ENCODE peak calls at places on chromosomes 4 and X, in four cellular contexts. R is mesendoderm, J is IMR-90, E is H1. W is an unnamed sample.
A peak's percentile ranks its signal among the peaks of the same experiment; 100 is the strongest.

GRCh38 chrX:33725556-33726232 is 406.4 kb downstream of the FAM47A start:
- DNase-seq in R (peak; percentile 70), J (no peak), E (peak; percentile 39), W (peak; percentile 71)

GRCh38 chrX:9635805-9636204 is 129.8 kb downstream of the GPR143 start:
- DNase-seq in R (no peak), J (peak; percentile 23), E (no peak), W (no peak)

GRCh38 chr4:38610844-38611550 is 53.0 kb upstream of the KLF3 start:
- DNase-seq in R (no peak), J (no peak), E (no peak), W (no peak)

GRCh38 chrX:150164971-150165605 is 198.0 kb upstream of the MAMLD1 start:
- DNase-seq in R (no peak), J (no peak), E (no peak), W (no peak)

GRCh38 chr4:48913346-48913745 is 6.8 kb upstream of the OCIAD2 start:
- DNase-seq in R (no peak), J (peak; percentile 92), E (no peak), W (no peak)

GRCh38 chrX:138485767-138486166 is 225.8 kb downstream of the FGF13 start:
- DNase-seq in R (peak; percentile 43), J (no peak), E (no peak), W (peak; percentile 58)

GRCh38 chrX:13090261-13091110 is 46.1 kb upstream of the FAM9C start:
- DNase-seq in R (no peak), J (peak; percentile 51), E (no peak), W (no peak)

GRCh38 chr4:1792832-1793495 is at the start of gene FGFR3:
- DNase-seq in R (peak; percentile 90), J (no peak), E (peak; percentile 83), W (peak; percentile 86)

GRCh38 chr4:687975-688694 is 816 bp downstream of the SLC49A3 start:
- DNase-seq in R (peak; percentile 52), J (no peak), E (no peak), W (peak; percentile 86)

GRCh38 chr4:162911349-162911748 is 255.3 kb downstream of the NAF1 start:
- DNase-seq in R (no peak), J (no peak), E (no peak), W (no peak)

GRCh38 chr4:128524311-128524710 is 236.7 kb upstream of the PGRMC2 start:
- DNase-seq in R (no peak), J (peak; percentile 65), E (no peak), W (no peak)

DNA sequence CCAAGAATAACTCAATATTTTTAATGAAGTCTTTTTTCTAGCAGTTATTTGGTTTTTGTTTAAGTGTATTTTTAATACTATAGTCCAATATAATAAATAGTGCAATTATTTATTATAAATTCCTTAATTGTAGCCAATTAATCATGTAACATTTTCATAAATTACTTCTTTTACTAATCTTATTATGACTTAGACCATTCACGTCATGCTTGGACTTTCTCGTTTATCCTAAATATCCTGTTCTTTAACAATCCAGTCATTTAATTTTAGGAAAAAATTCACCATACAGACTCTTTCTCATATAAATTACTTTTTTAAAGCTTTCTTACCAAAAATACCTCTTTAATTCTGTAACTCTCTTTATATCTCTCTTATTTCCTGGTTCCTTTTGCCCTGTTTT is 350.1 kb downstream of the AR start:
- DNase-seq in R (peak; percentile 42), J (peak; percentile 3), E (no peak), W (no peak)
- H4K5ac ChIP-seq in R (no peak overlapping the region), J (no peak overlapping the region), E (no peak overlapping the region), W (no peak overlapping the region)

GRCh38 chr4:101067383-101067782 is 279.9 kb downstream of the PPP3CA start:
- DNase-seq in R (no peak), J (no peak), E (no peak), W (no peak)
- H4K5ac ChIP-seq in R (no peak overlapping the region), J (no peak overlapping the region), E (no peak overlapping the region), W (no peak overlapping the region)

GRCh38 chrX:69607616-69608015 is 8.3 kb upstream of the EDA start:
- DNase-seq in R (no peak), J (no peak), E (no peak), W (no peak)
- H4K5ac ChIP-seq in R (no peak overlapping the region), J (no peak overlapping the region), E (no peak overlapping the region), W (no peak overlapping the region)

GRCh38 chrX:19879181-19879580 is 8.2 kb downstream of the SH3KBP1 start:
- DNase-seq in R (no peak), J (no peak), E (no peak), W (no peak)
- H4K5ac ChIP-seq in R (no peak overlapping the region), J (no peak overlapping the region), E (no peak overlapping the region), W (no peak overlapping the region)

DNA sequence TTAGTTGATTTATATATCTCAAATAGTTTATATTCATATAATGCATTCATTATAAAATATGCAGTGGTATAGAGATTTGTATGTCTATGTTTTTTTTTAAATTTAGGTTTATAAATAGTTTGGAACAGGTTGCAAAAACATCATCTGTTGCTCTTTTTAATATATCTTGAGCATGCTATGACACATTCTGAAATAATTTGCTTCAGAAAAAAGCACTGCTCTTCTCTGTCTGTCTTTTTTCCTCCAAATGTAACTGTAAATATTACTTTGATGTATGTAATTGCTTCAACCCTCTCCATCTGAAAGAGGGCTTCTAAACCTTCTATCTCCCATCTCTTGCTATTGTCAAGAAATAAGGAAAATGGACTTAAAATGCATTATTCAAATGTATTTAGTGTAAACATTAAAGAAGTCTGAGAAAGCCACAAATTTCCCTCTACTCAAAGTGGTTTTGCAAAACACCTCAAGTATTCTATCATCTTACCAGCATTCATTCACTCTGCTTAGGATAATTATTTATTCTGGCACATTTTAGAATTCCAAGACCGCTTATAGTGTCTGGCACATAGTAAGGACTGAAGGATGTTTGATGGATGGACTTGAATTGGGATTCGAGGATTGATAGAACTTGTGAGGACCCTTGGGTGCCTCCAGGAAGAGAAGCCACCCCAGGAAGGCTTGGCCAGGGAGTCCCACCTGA is 87.8 kb downstream of the CLNK start:
- DNase-seq in R (no peak), J (no peak), E (no peak), W (no peak)
- H4K5ac ChIP-seq in R (no peak overlapping the region), J (no peak overlapping the region), E (no peak overlapping the region), W (no peak overlapping the region)

DNA sequence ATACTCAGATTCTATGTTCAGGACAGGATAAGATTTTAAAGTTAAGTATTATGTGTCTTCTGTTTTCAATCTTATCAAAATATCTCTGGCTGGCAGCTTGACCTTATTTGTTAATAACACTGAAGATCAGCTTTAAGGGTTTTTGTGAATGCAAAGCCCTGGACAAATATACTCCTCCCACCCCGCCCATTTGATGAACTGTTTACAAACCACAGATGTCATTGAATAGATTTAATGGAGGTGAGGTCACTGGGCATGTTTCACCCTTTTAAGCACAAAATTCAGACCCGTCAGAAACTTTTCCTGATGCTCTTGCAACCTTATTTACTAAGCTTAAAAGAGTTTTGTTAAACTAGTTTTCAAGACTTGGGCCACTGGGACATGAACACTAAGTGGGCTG is 10.1 kb upstream of the CXCL8 start:
- DNase-seq in R (no peak), J (no peak), E (no peak), W (no peak)
- H4K5ac ChIP-seq in R (no peak overlapping the region), J (no peak overlapping the region), E (no peak overlapping the region), W (no peak overlapping the region)

DNA sequence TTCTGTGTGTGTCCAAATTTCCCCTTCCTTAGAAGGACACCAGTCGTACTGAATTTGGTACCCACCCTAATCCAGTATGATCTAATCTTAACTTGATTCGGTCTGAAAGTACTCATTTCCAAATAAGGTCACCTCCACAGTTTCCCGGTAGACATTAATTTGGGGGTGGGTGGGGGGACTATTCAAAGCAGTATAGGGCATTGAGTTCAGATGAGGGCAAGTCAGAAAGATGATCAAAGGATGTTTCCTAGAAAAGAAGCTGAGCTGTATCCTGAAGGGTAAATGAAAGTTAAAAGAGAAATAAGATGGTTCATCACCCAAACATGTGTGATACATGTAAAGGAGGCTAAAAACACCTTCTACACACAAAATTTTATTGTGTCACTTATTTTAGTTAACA is 42.0 kb upstream of the SCRG1 start:
- DNase-seq in R (no peak), J (no peak), E (no peak), W (no peak)
- H4K5ac ChIP-seq in R (no peak overlapping the region), J (no peak overlapping the region), E (no peak overlapping the region), W (no peak overlapping the region)

DNA sequence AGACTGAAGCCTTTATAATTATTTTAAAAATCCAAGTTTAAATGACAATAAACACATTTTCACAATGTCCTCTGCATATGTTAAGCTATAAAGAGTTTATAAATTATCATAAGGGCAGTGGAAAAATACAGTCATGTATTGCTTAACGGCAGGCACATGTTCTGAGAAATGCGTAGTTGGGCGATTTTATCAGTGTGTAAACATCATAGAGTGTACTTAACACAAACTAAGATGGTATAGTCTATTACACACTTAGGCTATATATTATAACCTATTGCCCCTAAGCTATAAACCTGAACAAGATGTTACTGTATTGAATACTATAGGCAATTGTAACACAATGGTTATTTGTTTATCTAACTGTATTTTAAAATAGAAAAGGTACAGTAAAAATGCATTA is 254.7 kb downstream of the GABRG1 start:
- DNase-seq in R (no peak), J (no peak), E (no peak), W (no peak)
- H4K5ac ChIP-seq in R (no peak overlapping the region), J (no peak overlapping the region), E (no peak overlapping the region), W (no peak overlapping the region)

GRCh38 chr4:26476545-26476944 is 13.7 kb downstream of the CCKAR start:
- DNase-seq in R (no peak), J (no peak), E (no peak), W (no peak)

GRCh38 chr4:26475716-26476115 is 14.6 kb downstream of the CCKAR start:
- DNase-seq in R (no peak), J (no peak), E (no peak), W (no peak)

GRCh38 chr4:26478330-26478729 is 12.0 kb downstream of the CCKAR start:
- DNase-seq in R (no peak), J (no peak), E (no peak), W (no peak)

GRCh38 chr4:26473893-26474292 is 16.4 kb downstream of the CCKAR start:
- DNase-seq in R (no peak), J (no peak), E (no peak), W (no peak)

DNA sequence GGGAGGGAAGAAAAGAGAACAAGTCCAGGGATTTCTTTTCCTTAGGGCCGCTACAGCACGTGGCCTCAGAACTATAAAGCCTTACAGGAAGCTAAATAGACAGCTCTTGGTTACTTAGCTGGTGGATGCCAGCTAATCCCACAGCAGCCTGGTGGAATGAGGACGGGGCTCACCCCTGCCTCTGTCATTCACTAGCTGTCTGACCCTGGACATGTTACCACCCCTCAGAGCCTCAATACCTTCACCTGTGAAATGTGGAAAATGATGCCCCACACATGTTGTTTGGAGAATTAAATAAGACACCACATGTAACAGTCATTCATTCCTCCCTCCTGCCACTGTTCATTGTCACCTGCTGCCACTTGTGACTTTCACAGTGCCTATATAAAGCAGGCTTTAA is 15.7 kb downstream of the CCKAR start:
- DNase-seq in R (no peak), J (no peak), E (no peak), W (no peak)
- H4K5ac ChIP-seq in R (no peak overlapping the region), J (no peak overlapping the region), E (no peak overlapping the region), W (no peak overlapping the region)